ENCODE peak calls at places on chromosomes 5 and 9, in six cellular contexts. F is Panc1, V is AG09309, M is PC-9, Z is testis, N is A549. E is an unnamed sample.

GRCh38 chr9:127168756-127169506 is 46.5 kb upstream of the ANGPTL2 start:
- DNase-seq in F (no peak), V (no peak), M (no peak), Z (peak), N (no peak), E (no peak)

GRCh38 chr5:28403846-28404245 is 1365.5 kb upstream of the CDH9 start:
- DNase-seq in F (no peak), V (no peak), M (no peak), Z (no peak), N (no peak), E (no peak)

GRCh38 chr5:153400931-153401330 is 89.5 kb upstream of the GRIA1 start:
- DNase-seq in F (no peak), V (no peak), M (no peak), Z (no peak), N (no peak), E (no peak)

GRCh38 chr9:99351647-99352046 is 129.6 kb downstream of the SEC61B start:
- DNase-seq in F (no peak), V (no peak), M (no peak), Z (no peak), N (no peak), E (no peak)

GRCh38 chr9:133252301-133252776 is 22.7 kb downstream of the ABO start:
- DNase-seq in F (no peak), V (no peak), M (peak), Z (peak), N (no peak), E (no peak)

GRCh38 chr5:153425914-153426313 is 64.6 kb upstream of the GRIA1 start:
- DNase-seq in F (no peak), V (no peak), M (no peak), Z (peak), N (peak), E (no peak)

GRCh38 chr9:126663661-126664072 is 49.9 kb downstream of the LMX1B start:
- DNase-seq in F (no peak), V (no peak), M (no peak), Z (peak), N (no peak), E (no peak)

GRCh38 chr5:60023255-60023654 is 129.7 kb upstream of the PDE4D start:
- DNase-seq in F (no peak), V (no peak), M (no peak), Z (no peak), N (no peak), E (no peak)

GRCh38 chr5:156479864-156480263 is 152.9 kb downstream of the SGCD start:
- DNase-seq in F (no peak), V (peak), M (no peak), Z (no peak), N (peak), E (peak)

GRCh38 chr5:93570294-93571110 is 10.5 kb downstream of the NR2F1-AS1 start:
- DNase-seq in F (no peak), V (no peak), M (no peak), Z (peak), N (no peak), E (no peak)

GRCh38 chr5:172695431-172696054 is 54.5 kb downstream of the NEURL1B start:
- DNase-seq in F (no peak), V (no peak), M (no peak), Z (peak), N (no peak), E (no peak)

GRCh38 chr5:96258692-96259091 is 174.4 kb downstream of the PCSK1 start:
- DNase-seq in F (no peak), V (no peak), M (no peak), Z (no peak), N (no peak), E (no peak)

GRCh38 chr9:120985759-120986353 is 59.3 kb upstream of the TRAF1 start:
- DNase-seq in F (peak), V (peak), M (peak), Z (no peak), N (peak), E (peak)

GRCh38 chr5:67809589-67809988 is 406.0 kb upstream of the PIK3R1 start:
- DNase-seq in F (no peak), V (no peak), M (no peak), Z (no peak), N (no peak), E (no peak)

GRCh38 chr5:149432861-149433462 is 53.9 kb upstream of the IL17B start:
- DNase-seq in F (no peak), V (no peak), M (no peak), Z (no peak), N (no peak), E (no peak)

GRCh38 chr5:134106991-134107701 is 7.3 kb upstream of the TCF7 start:
- DNase-seq in F (no peak), V (no peak), M (no peak), Z (no peak), N (no peak), E (no peak)

GRCh38 chr5:132687995-132688394 is 14.2 kb downstream of the IL4 start:
- DNase-seq in F (no peak), V (no peak), M (no peak), Z (no peak), N (no peak), E (no peak)

GRCh38 chr5:175336781-175337180 is 107.2 kb downstream of the DRD1 start:
- DNase-seq in F (no peak), V (no peak), M (no peak), Z (no peak), N (no peak), E (no peak)

GRCh38 chr9:89807682-89808075 is 202.9 kb downstream of the GADD45G start:
- DNase-seq in F (no peak), V (no peak), M (no peak), Z (peak), N (no peak), E (no peak)

GRCh38 chr5:82425591-82425990 is 147.4 kb upstream of the RPS23 start:
- DNase-seq in F (no peak), V (no peak), M (no peak), Z (no peak), N (no peak), E (no peak)

GRCh38 chr9:137797206-137798120 is 80.1 kb upstream of the CACNA1B start:
- DNase-seq in F (no peak), V (no peak), M (no peak), Z (no peak), N (no peak), E (no peak)

GRCh38 chr5:83340511-83340918 is 131.0 kb upstream of the VCAN start:
- DNase-seq in F (no peak), V (no peak), M (no peak), Z (no peak), N (no peak), E (no peak)

GRCh38 chr5:67311208-67311607 is 114.6 kb upstream of the CD180 start:
- DNase-seq in F (no peak), V (no peak), M (no peak), Z (no peak), N (no peak), E (no peak)

GRCh38 chr5:53479656-53480473 is 564 bp upstream of the FST start:
- DNase-seq in F (no peak), V (no peak), M (no peak), Z (peak), N (peak), E (peak)

DNA sequence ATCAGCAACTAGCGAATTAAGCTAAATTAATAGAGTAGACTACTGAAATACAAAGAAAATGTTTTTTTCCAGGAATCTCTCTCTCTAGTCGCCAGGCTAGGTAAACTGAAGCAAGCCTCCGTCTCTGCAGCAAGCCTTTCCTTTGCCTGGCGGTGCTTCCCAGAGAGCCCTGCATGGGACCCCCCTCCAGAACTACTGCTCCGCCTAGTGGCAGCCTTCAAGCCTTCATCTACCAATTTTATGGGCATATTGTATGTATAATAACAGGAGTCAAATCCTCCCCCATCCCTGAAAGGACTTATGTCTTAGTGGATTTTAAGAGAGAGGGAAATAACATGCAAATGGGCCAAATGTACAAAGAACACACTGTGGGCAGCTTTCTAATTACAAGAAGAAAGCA is 241.9 kb downstream of the SAXO1 start:
- DNase-seq in F (no peak), V (no peak), M (no peak), Z (peak), N (peak), E (no peak)
- TF ChIP-seq CTCF in F (peak), V (peak), M (peak), Z (peak), N (peak), E (peak)

GRCh38 chr5:109141499-109142200 is 268.1 kb downstream of the PJA2 start:
- DNase-seq in F (no peak), V (no peak), M (no peak), Z (no peak), N (peak), E (no peak)
- TF ChIP-seq CTCF in F (peak), V (peak), M (no peak), Z (no peak), N (no peak), E (no peak)

DNA sequence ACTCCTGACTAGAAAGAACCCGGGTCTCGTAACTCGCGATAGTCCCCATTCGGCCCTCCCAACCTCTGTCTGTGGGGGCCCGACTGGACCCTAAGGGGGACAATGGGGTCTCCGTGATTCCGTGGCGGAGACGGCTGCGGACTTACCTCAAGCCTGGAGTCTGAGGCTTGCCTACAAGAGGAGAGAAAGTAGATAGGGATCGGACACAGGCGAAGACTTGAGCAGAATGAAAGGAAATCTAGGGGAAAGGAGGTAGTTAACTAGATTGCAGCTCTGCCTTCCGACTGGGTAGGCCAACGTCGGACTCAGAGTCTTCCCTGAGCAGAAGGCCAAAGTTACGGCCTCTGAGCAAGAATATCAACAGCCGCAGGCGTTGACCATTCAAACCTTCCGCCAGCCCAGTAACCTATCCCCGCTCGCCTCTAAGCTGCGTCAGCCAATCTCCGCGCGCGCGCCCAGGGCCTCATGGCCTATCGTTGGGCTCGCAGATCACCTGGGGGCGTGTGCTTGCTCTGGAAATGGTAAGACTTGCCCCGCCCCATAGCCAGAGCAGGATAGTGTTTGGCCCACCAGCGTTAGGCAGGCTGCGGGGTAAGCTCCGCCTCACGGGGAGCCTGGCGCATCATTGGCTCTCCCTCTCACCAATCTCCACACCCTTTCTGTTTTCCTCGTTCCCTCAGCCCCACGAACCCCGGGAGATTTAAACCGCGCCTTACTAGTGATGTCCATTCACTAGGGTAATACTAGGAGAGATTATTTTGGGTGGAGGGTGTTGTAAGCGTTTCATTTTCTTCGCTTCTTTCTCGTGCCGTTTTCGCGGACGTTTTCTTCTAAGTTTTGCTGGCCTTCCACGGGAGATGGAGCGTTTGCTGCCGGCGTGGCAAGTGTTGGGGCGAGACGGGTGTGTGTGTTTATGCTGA is at the start of gene CDC25C:
- DNase-seq in F (peak), V (peak), M (peak), Z (peak), N (peak), E (peak)
- TF ChIP-seq CTCF in F (no peak), V (no peak), M (no peak), Z (no peak), N (no peak), E (no peak)

DNA sequence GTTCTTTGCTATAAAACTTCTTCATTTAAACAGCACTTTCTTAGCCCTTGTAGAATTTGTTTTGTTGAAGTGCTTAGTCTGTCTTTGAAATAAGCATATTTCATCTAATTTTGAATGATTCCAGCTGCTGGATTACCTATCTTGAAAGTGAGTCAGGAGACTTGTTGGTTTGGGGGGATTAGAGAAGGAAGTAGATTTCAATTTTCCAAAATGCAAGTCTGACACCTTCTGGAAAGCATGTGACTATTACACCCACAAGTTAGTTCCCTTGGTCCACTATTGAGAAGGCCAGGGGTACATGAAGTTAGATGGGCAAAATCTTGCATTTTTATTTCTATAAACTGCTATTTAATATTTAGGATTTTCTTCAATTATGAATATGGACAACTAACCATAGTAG is 96.4 kb upstream of the RANBP3L start:
- DNase-seq in F (no peak), V (no peak), M (no peak), Z (no peak), N (peak), E (peak)
- TF ChIP-seq CTCF in F (peak), V (peak), M (peak), Z (peak), N (peak), E (peak)